ENCODE peak calls at places on chromosomes 7 and 10, in nine cellular contexts. One of them, this sample, is unnamed.

GRCh38 chr7:127154101-127154500 is 98.6 kb downstream of the GRM8 start:
- DNase-seq in heart right ventricle: no peak
- DNase-seq in HFF-Myc: no peak
- DNase-seq in AG04450: no peak
- DNase-seq in cardiac fibroblast: no peak
- DNase-seq in body of pancreas: no peak
- DNase-seq in PC-9: no peak
- DNase-seq in retinal pigment epithelial cell: no peak
- DNase-seq in tibial artery: no peak
- DNase-seq in this sample: no peak

GRCh38 chr7:95427914-95428516 is 6.8 kb downstream of the PON2 start:
- DNase-seq in heart right ventricle: no peak
- DNase-seq in HFF-Myc: no peak
- DNase-seq in AG04450: no peak
- DNase-seq in cardiac fibroblast: no peak
- DNase-seq in body of pancreas: no peak
- DNase-seq in PC-9: no peak
- DNase-seq in retinal pigment epithelial cell: no peak
- DNase-seq in tibial artery: no peak
- DNase-seq in this sample: no peak

GRCh38 chr10:63554666-63555065 is 33.5 kb downstream of the REEP3 start:
- DNase-seq in heart right ventricle: no peak
- DNase-seq in HFF-Myc: peak
- DNase-seq in AG04450: peak
- DNase-seq in cardiac fibroblast: peak
- DNase-seq in body of pancreas: peak
- DNase-seq in PC-9: peak
- DNase-seq in retinal pigment epithelial cell: no peak
- DNase-seq in tibial artery: no peak
- DNase-seq in this sample: no peak

GRCh38 chr7:116025098-116025809 is 5.3 kb downstream of the TFEC start:
- DNase-seq in heart right ventricle: no peak
- DNase-seq in HFF-Myc: no peak
- DNase-seq in AG04450: no peak
- DNase-seq in cardiac fibroblast: peak
- DNase-seq in body of pancreas: peak
- DNase-seq in PC-9: no peak
- DNase-seq in retinal pigment epithelial cell: peak
- DNase-seq in tibial artery: no peak
- DNase-seq in this sample: peak

GRCh38 chr7:300546-301290 is 10.7 kb downstream of the FOXL3 start:
- DNase-seq in heart right ventricle: no peak
- DNase-seq in HFF-Myc: no peak
- DNase-seq in AG04450: no peak
- DNase-seq in cardiac fibroblast: no peak
- DNase-seq in body of pancreas: no peak
- DNase-seq in PC-9: no peak
- DNase-seq in retinal pigment epithelial cell: no peak
- DNase-seq in tibial artery: no peak
- DNase-seq in this sample: no peak

GRCh38 chr10:76033457-76034196 is 602.2 kb downstream of the LRMDA start:
- DNase-seq in heart right ventricle: no peak
- DNase-seq in HFF-Myc: no peak
- DNase-seq in AG04450: no peak
- DNase-seq in cardiac fibroblast: peak
- DNase-seq in body of pancreas: peak
- DNase-seq in PC-9: no peak
- DNase-seq in retinal pigment epithelial cell: no peak
- DNase-seq in tibial artery: no peak
- DNase-seq in this sample: peak

GRCh38 chr10:35885076-35885475 is 243.0 kb upstream of the FZD8 start:
- DNase-seq in heart right ventricle: no peak
- DNase-seq in HFF-Myc: no peak
- DNase-seq in AG04450: no peak
- DNase-seq in cardiac fibroblast: no peak
- DNase-seq in body of pancreas: no peak
- DNase-seq in PC-9: no peak
- DNase-seq in retinal pigment epithelial cell: no peak
- DNase-seq in tibial artery: no peak
- DNase-seq in this sample: no peak

GRCh38 chr10:30744124-30744523 is 114.6 kb upstream of the LYZL2 start:
- DNase-seq in heart right ventricle: no peak
- DNase-seq in HFF-Myc: no peak
- DNase-seq in AG04450: no peak
- DNase-seq in cardiac fibroblast: no peak
- DNase-seq in body of pancreas: no peak
- DNase-seq in PC-9: no peak
- DNase-seq in retinal pigment epithelial cell: no peak
- DNase-seq in tibial artery: no peak
- DNase-seq in this sample: no peak

GRCh38 chr10:7622969-7623368 is 43.8 kb downstream of the ITIH5 start:
- DNase-seq in heart right ventricle: no peak
- DNase-seq in HFF-Myc: no peak
- DNase-seq in AG04450: no peak
- DNase-seq in cardiac fibroblast: peak
- DNase-seq in body of pancreas: no peak
- DNase-seq in PC-9: no peak
- DNase-seq in retinal pigment epithelial cell: no peak
- DNase-seq in tibial artery: no peak
- DNase-seq in this sample: no peak

GRCh38 chr7:94584113-94584512 is 71.8 kb downstream of the SGCE start:
- DNase-seq in heart right ventricle: no peak
- DNase-seq in HFF-Myc: no peak
- DNase-seq in AG04450: no peak
- DNase-seq in cardiac fibroblast: peak
- DNase-seq in body of pancreas: peak
- DNase-seq in PC-9: peak
- DNase-seq in retinal pigment epithelial cell: peak
- DNase-seq in tibial artery: no peak
- DNase-seq in this sample: peak

GRCh38 chr7:22561895-22562593 is 62.1 kb upstream of the STEAP1B start:
- DNase-seq in heart right ventricle: no peak
- DNase-seq in HFF-Myc: no peak
- DNase-seq in AG04450: no peak
- DNase-seq in cardiac fibroblast: peak
- DNase-seq in body of pancreas: no peak
- DNase-seq in PC-9: peak
- DNase-seq in retinal pigment epithelial cell: no peak
- DNase-seq in tibial artery: no peak
- DNase-seq in this sample: no peak

GRCh38 chr7:116101709-116102108 is 71.1 kb upstream of the TFEC start:
- DNase-seq in heart right ventricle: no peak
- DNase-seq in HFF-Myc: no peak
- DNase-seq in AG04450: no peak
- DNase-seq in cardiac fibroblast: peak
- DNase-seq in body of pancreas: no peak
- DNase-seq in PC-9: no peak
- DNase-seq in retinal pigment epithelial cell: no peak
- DNase-seq in tibial artery: no peak
- DNase-seq in this sample: no peak

GRCh38 chr7:115009736-115010435 is 88.0 kb downstream of the MDFIC start:
- DNase-seq in heart right ventricle: no peak
- DNase-seq in HFF-Myc: no peak
- DNase-seq in AG04450: no peak
- DNase-seq in cardiac fibroblast: peak
- DNase-seq in body of pancreas: peak
- DNase-seq in PC-9: no peak
- DNase-seq in retinal pigment epithelial cell: no peak
- DNase-seq in tibial artery: peak
- DNase-seq in this sample: no peak

GRCh38 chr7:142319970-142320369 is 62.1 kb upstream of the PRSS58 start:
- DNase-seq in heart right ventricle: no peak
- DNase-seq in HFF-Myc: no peak
- DNase-seq in AG04450: no peak
- DNase-seq in cardiac fibroblast: no peak
- DNase-seq in body of pancreas: no peak
- DNase-seq in PC-9: peak
- DNase-seq in retinal pigment epithelial cell: no peak
- DNase-seq in tibial artery: no peak
- DNase-seq in this sample: no peak

GRCh38 chr7:137579913-137580640 is 236.5 kb upstream of the PTN start:
- DNase-seq in heart right ventricle: no peak
- DNase-seq in HFF-Myc: peak
- DNase-seq in AG04450: peak
- DNase-seq in cardiac fibroblast: peak
- DNase-seq in body of pancreas: no peak
- DNase-seq in PC-9: no peak
- DNase-seq in retinal pigment epithelial cell: no peak
- DNase-seq in tibial artery: no peak
- DNase-seq in this sample: no peak

GRCh38 chr10:113875212-113875611 is 20.8 kb downstream of the NHLRC2 start:
- DNase-seq in heart right ventricle: no peak
- DNase-seq in HFF-Myc: no peak
- DNase-seq in AG04450: no peak
- DNase-seq in cardiac fibroblast: no peak
- DNase-seq in body of pancreas: no peak
- DNase-seq in PC-9: no peak
- DNase-seq in retinal pigment epithelial cell: no peak
- DNase-seq in tibial artery: no peak
- DNase-seq in this sample: no peak

GRCh38 chr7:152675761-152676636 is at the start of gene XRCC2:
- DNase-seq in heart right ventricle: peak
- DNase-seq in HFF-Myc: peak
- DNase-seq in AG04450: peak
- DNase-seq in cardiac fibroblast: peak
- DNase-seq in body of pancreas: peak
- DNase-seq in PC-9: peak
- DNase-seq in retinal pigment epithelial cell: peak
- DNase-seq in tibial artery: peak
- DNase-seq in this sample: peak

GRCh38 chr7:24637021-24637420 is 63.8 kb downstream of the PALS2 start:
- DNase-seq in heart right ventricle: no peak
- DNase-seq in HFF-Myc: no peak
- DNase-seq in AG04450: no peak
- DNase-seq in cardiac fibroblast: no peak
- DNase-seq in body of pancreas: no peak
- DNase-seq in PC-9: no peak
- DNase-seq in retinal pigment epithelial cell: no peak
- DNase-seq in tibial artery: no peak
- DNase-seq in this sample: no peak

GRCh38 chr7:19871102-19871501 is 97.7 kb upstream of the TMEM196 start:
- DNase-seq in heart right ventricle: no peak
- DNase-seq in HFF-Myc: no peak
- DNase-seq in AG04450: no peak
- DNase-seq in cardiac fibroblast: no peak
- DNase-seq in body of pancreas: no peak
- DNase-seq in PC-9: no peak
- DNase-seq in retinal pigment epithelial cell: no peak
- DNase-seq in tibial artery: no peak
- DNase-seq in this sample: no peak

GRCh38 chr7:28110427-28111012 is 70.1 kb downstream of the JAZF1 start:
- DNase-seq in heart right ventricle: no peak
- DNase-seq in HFF-Myc: no peak
- DNase-seq in AG04450: no peak
- DNase-seq in cardiac fibroblast: no peak
- DNase-seq in body of pancreas: no peak
- DNase-seq in PC-9: no peak
- DNase-seq in retinal pigment epithelial cell: no peak
- DNase-seq in tibial artery: no peak
- DNase-seq in this sample: no peak

GRCh38 chr7:28114056-28114455 is 66.5 kb downstream of the JAZF1 start:
- DNase-seq in heart right ventricle: no peak
- DNase-seq in HFF-Myc: no peak
- DNase-seq in AG04450: no peak
- DNase-seq in cardiac fibroblast: no peak
- DNase-seq in body of pancreas: peak
- DNase-seq in PC-9: no peak
- DNase-seq in retinal pigment epithelial cell: no peak
- DNase-seq in tibial artery: no peak
- DNase-seq in this sample: peak

GRCh38 chr7:28112467-28112866 is 68.1 kb downstream of the JAZF1 start:
- DNase-seq in heart right ventricle: no peak
- DNase-seq in HFF-Myc: no peak
- DNase-seq in AG04450: no peak
- DNase-seq in cardiac fibroblast: no peak
- DNase-seq in body of pancreas: no peak
- DNase-seq in PC-9: no peak
- DNase-seq in retinal pigment epithelial cell: no peak
- DNase-seq in tibial artery: no peak
- DNase-seq in this sample: no peak

GRCh38 chr7:28112883-28113540 is 67.6 kb downstream of the JAZF1 start:
- DNase-seq in heart right ventricle: no peak
- DNase-seq in HFF-Myc: no peak
- DNase-seq in AG04450: no peak
- DNase-seq in cardiac fibroblast: peak
- DNase-seq in body of pancreas: peak
- DNase-seq in PC-9: no peak
- DNase-seq in retinal pigment epithelial cell: no peak
- DNase-seq in tibial artery: peak
- DNase-seq in this sample: no peak

GRCh38 chr7:28112056-28112455 is 68.5 kb downstream of the JAZF1 start:
- DNase-seq in heart right ventricle: no peak
- DNase-seq in HFF-Myc: no peak
- DNase-seq in AG04450: no peak
- DNase-seq in cardiac fibroblast: no peak
- DNase-seq in body of pancreas: no peak
- DNase-seq in PC-9: no peak
- DNase-seq in retinal pigment epithelial cell: no peak
- DNase-seq in tibial artery: no peak
- DNase-seq in this sample: no peak
- H3K4me3 ChIP-seq in heart right ventricle: no peak
- H3K4me3 ChIP-seq in HFF-Myc: no peak
- H3K4me3 ChIP-seq in AG04450: no peak
- H3K4me3 ChIP-seq in cardiac fibroblast: no peak
- H3K4me3 ChIP-seq in body of pancreas: no peak
- H3K4me3 ChIP-seq in PC-9: no peak
- H3K4me3 ChIP-seq in retinal pigment epithelial cell: no peak
- H3K4me3 ChIP-seq in tibial artery: no peak
- H3K4me3 ChIP-seq in this sample: no peak

GRCh38 chr7:48611993-48612392 is 312.4 kb upstream of the CDC14C start:
- DNase-seq in heart right ventricle: no peak
- DNase-seq in HFF-Myc: no peak
- DNase-seq in AG04450: no peak
- DNase-seq in cardiac fibroblast: peak
- DNase-seq in body of pancreas: no peak
- DNase-seq in PC-9: no peak
- DNase-seq in retinal pigment epithelial cell: no peak
- DNase-seq in tibial artery: no peak
- DNase-seq in this sample: no peak
- TF ChIP-seq CTCF in heart right ventricle: no peak
- TF ChIP-seq CTCF in HFF-Myc: no peak
- TF ChIP-seq CTCF in AG04450: no peak
- TF ChIP-seq CTCF in cardiac fibroblast: no peak
- TF ChIP-seq CTCF in body of pancreas: no peak
- TF ChIP-seq CTCF in PC-9: no peak
- TF ChIP-seq CTCF in retinal pigment epithelial cell: no peak
- TF ChIP-seq CTCF in tibial artery: no peak
- TF ChIP-seq CTCF in this sample: no peak

GRCh38 chr10:101050206-101051069 is 11.4 kb upstream of the KAZALD1 start:
- DNase-seq in heart right ventricle: peak
- DNase-seq in HFF-Myc: no peak
- DNase-seq in AG04450: no peak
- DNase-seq in cardiac fibroblast: peak
- DNase-seq in body of pancreas: peak
- DNase-seq in PC-9: peak
- DNase-seq in retinal pigment epithelial cell: no peak
- DNase-seq in tibial artery: no peak
- DNase-seq in this sample: no peak
- H3K4me3 ChIP-seq in heart right ventricle: peak
- H3K4me3 ChIP-seq in HFF-Myc: no peak
- H3K4me3 ChIP-seq in AG04450: peak
- H3K4me3 ChIP-seq in cardiac fibroblast: peak
- H3K4me3 ChIP-seq in body of pancreas: no peak
- H3K4me3 ChIP-seq in PC-9: peak
- H3K4me3 ChIP-seq in retinal pigment epithelial cell: peak
- H3K4me3 ChIP-seq in tibial artery: no peak
- H3K4me3 ChIP-seq in this sample: peak

GRCh38 chr10:123043409-123043925 is 34.7 kb downstream of the ACADSB start:
- DNase-seq in heart right ventricle: no peak
- DNase-seq in HFF-Myc: peak
- DNase-seq in AG04450: peak
- DNase-seq in cardiac fibroblast: peak
- DNase-seq in body of pancreas: peak
- DNase-seq in PC-9: peak
- DNase-seq in retinal pigment epithelial cell: peak
- DNase-seq in tibial artery: no peak
- DNase-seq in this sample: peak
- TF ChIP-seq CTCF in heart right ventricle: peak
- TF ChIP-seq CTCF in HFF-Myc: peak
- TF ChIP-seq CTCF in AG04450: peak
- TF ChIP-seq CTCF in cardiac fibroblast: peak
- TF ChIP-seq CTCF in body of pancreas: peak
- TF ChIP-seq CTCF in PC-9: peak
- TF ChIP-seq CTCF in retinal pigment epithelial cell: peak
- TF ChIP-seq CTCF in tibial artery: peak
- TF ChIP-seq CTCF in this sample: peak

This sample was measured in LNCaP clone FGC.